ENCODE peak calls at places on chromosomes 7 and 10, in four cellular contexts. N is HepG2, B is H1, W is HCT116. Q is an unnamed sample.

GRCh38 chr7:28355553-28356319 is 56.6 kb upstream of the CREB5 start:
- DNase-seq in B (no peak), W (no peak), N (no peak), Q (no peak)

GRCh38 chr10:122001698-122002097 is 12.7 kb downstream of the TACC2 start:
- DNase-seq in B (no peak), N (no peak), W (no peak), Q (no peak)

GRCh38 chr7:108270385-108270784 is 140.2 kb upstream of the LAMB4 start:
- DNase-seq in W (no peak), N (no peak), B (no peak), Q (no peak)

GRCh38 chr10:52215745-52216361 is 98.2 kb upstream of the DKK1 start:
- DNase-seq in B (no peak), W (peak), N (peak), Q (peak)

GRCh38 chr7:17058568-17058967 is 176.8 kb upstream of the AGR3 start:
- DNase-seq in W (no peak), B (no peak), N (no peak), Q (no peak)

GRCh38 chr10:77249901-77250459 is 387.6 kb downstream of the KCNMA1 start:
- DNase-seq in W (no peak), N (no peak), B (no peak), Q (no peak)

GRCh38 chr10:119205926-119206602 is 1.3 kb upstream of the GRK5 start:
- DNase-seq in W (no peak), B (no peak), N (peak), Q (no peak)

GRCh38 chr10:79215531-79215930 is 131.7 kb upstream of the PPIF start:
- DNase-seq in W (no peak), B (no peak), N (no peak), Q (no peak)

GRCh38 chr7:108455524-108455832 is 758 bp downstream of the NRCAM start:
- DNase-seq in W (no peak), B (no peak), N (no peak), Q (peak)

GRCh38 chr10:103648951-103649532 is 155.5 kb downstream of the NEURL1 start:
- DNase-seq in B (no peak), W (no peak), N (no peak), Q (peak)

GRCh38 chr10:59362991-59363390 is 642 bp upstream of the FAM13C start:
- DNase-seq in N (no peak), W (no peak), B (peak), Q (peak)

DNA sequence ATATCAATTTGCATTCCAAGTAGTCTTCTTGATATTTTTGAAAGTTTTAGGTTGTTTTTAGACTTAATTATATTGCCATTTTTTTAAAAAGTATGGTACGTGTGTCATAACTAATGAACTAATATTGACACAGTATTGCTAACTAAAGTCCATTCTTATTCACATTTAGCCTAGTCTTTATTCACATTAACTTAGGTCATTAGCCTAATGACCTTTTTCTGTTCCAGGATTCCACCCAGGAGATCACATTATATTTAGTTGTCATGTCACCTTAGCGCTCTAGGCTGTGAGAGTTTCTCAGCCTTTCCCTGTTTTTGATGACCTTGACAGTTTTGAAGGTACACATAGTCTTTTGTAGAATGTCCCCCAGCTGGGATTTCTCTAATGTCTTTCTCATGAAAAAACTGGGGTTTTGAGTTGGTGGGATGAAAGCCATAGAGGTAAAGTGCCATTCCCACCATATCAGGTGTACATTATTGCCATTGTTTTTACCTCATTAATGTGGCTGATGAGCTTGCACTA is 38.5 kb downstream of the SDHAF3 start:
- DNase-seq in N (no peak), W (no peak), B (no peak), Q (no peak)
- TF ChIP-seq JUND in N (no peak), W (no peak), B (no peak), Q (no peak)

GRCh38 chr7:150412016-150412415 is 32.9 kb downstream of the ZNF775 start:
- DNase-seq in N (no peak), B (no peak), W (no peak), Q (no peak)

GRCh38 chr7:150413640-150414081 is 34.5 kb downstream of the ZNF775 start:
- DNase-seq in N (no peak), B (no peak), W (no peak), Q (no peak)

GRCh38 chr7:150411606-150412005 is 32.5 kb downstream of the ZNF775 start:
- DNase-seq in N (no peak), B (no peak), W (no peak), Q (no peak)

GRCh38 chr7:150410680-150411346 is 31.7 kb downstream of the ZNF775 start:
- DNase-seq in B (no peak), W (no peak), N (no peak), Q (no peak)

DNA sequence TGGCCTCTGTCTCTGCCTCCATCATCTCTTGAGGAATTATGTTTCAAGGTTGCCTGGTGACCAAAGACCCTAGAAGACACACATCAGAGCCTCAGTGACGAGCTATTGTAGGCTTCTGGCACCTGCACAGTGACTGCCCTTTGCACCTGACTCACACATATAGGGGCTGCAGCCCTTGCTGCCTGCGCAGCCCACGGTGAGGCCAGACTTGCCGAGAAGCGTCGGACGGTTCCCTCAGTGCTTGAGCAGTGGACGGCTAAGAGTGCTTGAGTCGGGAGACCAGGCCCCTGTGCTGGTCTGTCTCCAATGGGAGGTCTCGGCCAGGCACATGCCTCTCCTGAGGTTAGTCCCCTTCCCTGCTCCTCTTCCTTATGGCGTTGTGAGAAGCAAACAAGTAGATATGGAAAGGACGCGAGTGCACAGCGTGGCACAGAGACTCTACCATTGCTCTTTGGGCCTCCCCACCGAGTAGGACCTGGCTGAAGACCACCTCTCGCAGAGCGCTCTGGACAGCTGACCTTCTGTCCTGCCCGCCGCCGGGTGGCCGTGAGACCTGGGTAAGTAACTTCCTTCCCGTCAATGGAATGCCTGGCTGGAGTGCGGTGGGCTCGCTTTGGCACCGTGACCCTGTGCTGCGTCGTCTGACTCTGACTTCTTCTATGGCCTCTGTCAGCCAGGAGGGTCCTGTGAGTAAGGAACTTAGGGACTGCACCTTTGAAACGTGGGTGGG is 33.6 kb downstream of the ZNF775 start:
- DNase-seq in B (no peak), N (no peak), W (no peak), Q (no peak)
- TF ChIP-seq JUND in B (no peak), N (no peak), W (no peak), Q (no peak)

GRCh38 chr7:43112941-43113621 is 634 bp downstream of the HECW1 start:
- DNase-seq in N (no peak), W (no peak), B (no peak), Q (peak)
- TF ChIP-seq JUND in N (no peak), W (no peak), B (no peak), Q (no peak)

GRCh38 chr7:151058766-151059361 is 525 bp upstream of the SLC4A2 start:
- DNase-seq in B (no peak), N (no peak), W (no peak), Q (no peak)
- TF ChIP-seq JUND in B (no peak), N (no peak), W (no peak), Q (no peak)

DNA sequence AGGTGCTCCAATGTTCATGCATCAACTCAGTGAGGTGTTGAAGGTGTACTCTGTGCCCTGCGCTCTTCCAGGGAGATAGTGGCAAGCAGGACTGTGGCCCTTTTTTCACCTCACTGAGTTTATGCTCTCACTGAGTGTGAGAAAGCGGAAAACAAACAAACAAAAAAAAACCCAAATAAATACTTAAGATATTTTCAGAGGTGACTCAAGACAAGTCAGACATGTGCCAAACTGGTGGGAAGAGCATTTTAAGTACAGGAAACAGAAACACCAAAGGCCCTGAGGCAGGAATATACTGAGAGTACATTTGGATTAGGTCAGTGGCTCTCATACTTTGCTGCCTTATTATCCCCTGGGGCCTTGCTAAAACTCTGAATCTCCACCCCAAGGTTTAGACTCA is 111.9 kb upstream of the IGFBP3 start:
- DNase-seq in B (no peak), W (no peak), N (no peak), Q (peak)
- TF ChIP-seq JUND in B (no peak), W (no peak), N (no peak), Q (no peak)

GRCh38 chr7:74190259-74190658 is 16.1 kb downstream of the EIF4H start:
- DNase-seq in W (no peak), N (no peak), B (no peak), Q (no peak)

GRCh38 chr7:74191231-74191630 is 17.1 kb downstream of the EIF4H start:
- DNase-seq in B (no peak), W (no peak), N (no peak), Q (no peak)

GRCh38 chr7:74185016-74185415 is 10.9 kb downstream of the EIF4H start:
- DNase-seq in W (no peak), N (no peak), B (no peak), Q (no peak)

GRCh38 chr7:74185636-74186035 is 11.5 kb downstream of the EIF4H start:
- DNase-seq in W (no peak), B (no peak), N (no peak), Q (no peak)

DNA sequence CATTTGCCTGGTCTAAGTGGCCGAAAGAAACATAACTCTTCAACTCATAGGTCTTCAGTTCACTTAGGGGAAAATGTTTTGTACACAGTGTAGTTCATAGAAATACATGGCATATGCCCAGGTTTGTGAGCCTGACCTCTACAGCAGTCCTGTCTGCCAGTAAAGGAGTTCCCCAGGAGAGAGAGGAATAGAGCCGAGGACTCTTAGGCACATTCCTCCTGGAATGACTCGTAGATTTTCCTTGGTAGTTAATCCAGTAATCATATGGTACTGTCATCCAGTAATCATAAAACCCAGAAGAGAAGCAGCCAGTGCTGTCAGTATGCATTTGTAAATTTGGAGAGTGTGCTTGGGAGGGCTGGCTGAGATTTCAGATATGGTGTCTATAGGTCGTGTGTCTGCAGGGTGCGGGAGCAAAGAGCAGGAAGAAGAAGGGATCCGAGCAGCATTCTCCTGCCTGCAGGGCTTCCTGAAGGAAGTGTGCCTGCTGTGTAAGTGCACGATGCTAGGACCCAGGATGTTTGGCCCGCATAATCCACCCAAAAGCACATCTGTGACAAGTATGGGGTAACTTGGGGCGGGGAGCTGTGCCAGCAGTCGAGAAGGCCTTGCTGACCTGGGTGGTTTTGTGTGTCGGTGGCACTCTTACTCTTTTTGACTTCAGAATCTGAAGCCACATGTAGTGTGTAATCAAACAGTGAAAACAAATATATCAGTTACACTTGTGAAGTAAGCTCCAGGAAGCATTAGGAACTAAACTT is 13.9 kb downstream of the EIF4H start:
- DNase-seq in B (no peak), W (no peak), N (no peak), Q (no peak)
- TF ChIP-seq JUND in B (no peak), W (no peak), N (no peak), Q (no peak)

GRCh38 chr10:129465796-129466702 is 992 bp upstream of the MGMT start:
- DNase-seq in N (no peak), B (no peak), W (no peak), Q (no peak)
- TF ChIP-seq JUND in N (no peak), B (no peak), W (no peak), Q (no peak)

Q was measured in T47D.